ENCODE peak calls at places on chromosomes 16 and 17, in five cellular contexts. One of them, this sample, is unnamed.

GRCh38 chr17:82963104-82963950 is 116.1 kb upstream of the METRNL start:
- DNase-seq in activated T-helper 2 cell treated with anti-CD3 and anti-CD28 coated beads, Interferon-gamma antibody, Interleukin-2, Interleukin-4, amounts not matched to agents 10 μg/mL and 5 μg/mL and 100 μg/mL, durations not matched to agents 14 hours and 24 hours and 36 hours: peak
- DNase-seq in stimulated activated naive CD8-positive, alpha-beta T cell treated with anti-CD3 and anti-CD28 coated beads, Interleukin-15, Interleukin-2, amounts not matched to agents 100 U/mL and 50 U/mL, for 24 hours: peak
- DNase-seq in stimulated activated CD4-positive, alpha-beta T cell treated with anti-CD3 and anti-CD28 coated beads, TNF-alpha, amount 100 ng/mL, for 4 hours: no peak
- DNase-seq in AG04450: peak
- DNase-seq in this sample: no peak

GRCh38 chr16:57256601-57257395 is 11.7 kb downstream of the ARL2BP start:
- DNase-seq in stimulated activated naive CD8-positive, alpha-beta T cell treated with anti-CD3 and anti-CD28 coated beads, Interleukin-15, Interleukin-2, amounts not matched to agents 100 U/mL and 50 U/mL, for 24 hours: no peak
- DNase-seq in stimulated activated CD4-positive, alpha-beta T cell treated with anti-CD3 and anti-CD28 coated beads, TNF-alpha, amount 100 ng/mL, for 4 hours: no peak
- DNase-seq in activated T-helper 2 cell treated with anti-CD3 and anti-CD28 coated beads, Interferon-gamma antibody, Interleukin-2, Interleukin-4, amounts not matched to agents 10 μg/mL and 5 μg/mL and 100 μg/mL, durations not matched to agents 14 hours and 24 hours and 36 hours: no peak
- DNase-seq in AG04450: no peak
- DNase-seq in this sample: no peak

GRCh38 chr16:68910051-68910450 is 66.7 kb downstream of the TANGO6 start:
- DNase-seq in activated T-helper 2 cell treated with anti-CD3 and anti-CD28 coated beads, Interferon-gamma antibody, Interleukin-2, Interleukin-4, amounts not matched to agents 10 μg/mL and 5 μg/mL and 100 μg/mL, durations not matched to agents 14 hours and 24 hours and 36 hours: no peak
- DNase-seq in AG04450: no peak
- DNase-seq in stimulated activated CD4-positive, alpha-beta T cell treated with anti-CD3 and anti-CD28 coated beads, TNF-alpha, amount 100 ng/mL, for 4 hours: no peak
- DNase-seq in stimulated activated naive CD8-positive, alpha-beta T cell treated with anti-CD3 and anti-CD28 coated beads, Interleukin-15, Interleukin-2, amounts not matched to agents 100 U/mL and 50 U/mL, for 24 hours: no peak
- DNase-seq in this sample: no peak

GRCh38 chr16:21611546-21612384 is 12.4 kb downstream of the METTL9 start:
- DNase-seq in stimulated activated naive CD8-positive, alpha-beta T cell treated with anti-CD3 and anti-CD28 coated beads, Interleukin-15, Interleukin-2, amounts not matched to agents 100 U/mL and 50 U/mL, for 24 hours: no peak
- DNase-seq in AG04450: no peak
- DNase-seq in stimulated activated CD4-positive, alpha-beta T cell treated with anti-CD3 and anti-CD28 coated beads, TNF-alpha, amount 100 ng/mL, for 4 hours: no peak
- DNase-seq in activated T-helper 2 cell treated with anti-CD3 and anti-CD28 coated beads, Interferon-gamma antibody, Interleukin-2, Interleukin-4, amounts not matched to agents 10 μg/mL and 5 μg/mL and 100 μg/mL, durations not matched to agents 14 hours and 24 hours and 36 hours: no peak
- DNase-seq in this sample: no peak

GRCh38 chr16:83356266-83356665 is 451.5 kb upstream of the HSBP1 start:
- DNase-seq in stimulated activated naive CD8-positive, alpha-beta T cell treated with anti-CD3 and anti-CD28 coated beads, Interleukin-15, Interleukin-2, amounts not matched to agents 100 U/mL and 50 U/mL, for 24 hours: peak
- DNase-seq in AG04450: peak
- DNase-seq in activated T-helper 2 cell treated with anti-CD3 and anti-CD28 coated beads, Interferon-gamma antibody, Interleukin-2, Interleukin-4, amounts not matched to agents 10 μg/mL and 5 μg/mL and 100 μg/mL, durations not matched to agents 14 hours and 24 hours and 36 hours: no peak
- DNase-seq in stimulated activated CD4-positive, alpha-beta T cell treated with anti-CD3 and anti-CD28 coated beads, TNF-alpha, amount 100 ng/mL, for 4 hours: no peak
- DNase-seq in this sample: no peak

GRCh38 chr17:80746262-80746935 is 201.8 kb downstream of the RPTOR start:
- DNase-seq in stimulated activated naive CD8-positive, alpha-beta T cell treated with anti-CD3 and anti-CD28 coated beads, Interleukin-15, Interleukin-2, amounts not matched to agents 100 U/mL and 50 U/mL, for 24 hours: no peak
- DNase-seq in AG04450: no peak
- DNase-seq in stimulated activated CD4-positive, alpha-beta T cell treated with anti-CD3 and anti-CD28 coated beads, TNF-alpha, amount 100 ng/mL, for 4 hours: no peak
- DNase-seq in activated T-helper 2 cell treated with anti-CD3 and anti-CD28 coated beads, Interferon-gamma antibody, Interleukin-2, Interleukin-4, amounts not matched to agents 10 μg/mL and 5 μg/mL and 100 μg/mL, durations not matched to agents 14 hours and 24 hours and 36 hours: no peak
- DNase-seq in this sample: peak

GRCh38 chr17:3539881-3540540 is 17.6 kb downstream of the TRPV3 start:
- DNase-seq in AG04450: no peak
- DNase-seq in stimulated activated naive CD8-positive, alpha-beta T cell treated with anti-CD3 and anti-CD28 coated beads, Interleukin-15, Interleukin-2, amounts not matched to agents 100 U/mL and 50 U/mL, for 24 hours: no peak
- DNase-seq in stimulated activated CD4-positive, alpha-beta T cell treated with anti-CD3 and anti-CD28 coated beads, TNF-alpha, amount 100 ng/mL, for 4 hours: no peak
- DNase-seq in activated T-helper 2 cell treated with anti-CD3 and anti-CD28 coated beads, Interferon-gamma antibody, Interleukin-2, Interleukin-4, amounts not matched to agents 10 μg/mL and 5 μg/mL and 100 μg/mL, durations not matched to agents 14 hours and 24 hours and 36 hours: no peak
- DNase-seq in this sample: no peak

GRCh38 chr17:43983196-43983514 is 21.3 kb upstream of the NAGS start:
- DNase-seq in stimulated activated CD4-positive, alpha-beta T cell treated with anti-CD3 and anti-CD28 coated beads, TNF-alpha, amount 100 ng/mL, for 4 hours: no peak
- DNase-seq in AG04450: no peak
- DNase-seq in activated T-helper 2 cell treated with anti-CD3 and anti-CD28 coated beads, Interferon-gamma antibody, Interleukin-2, Interleukin-4, amounts not matched to agents 10 μg/mL and 5 μg/mL and 100 μg/mL, durations not matched to agents 14 hours and 24 hours and 36 hours: no peak
- DNase-seq in stimulated activated naive CD8-positive, alpha-beta T cell treated with anti-CD3 and anti-CD28 coated beads, Interleukin-15, Interleukin-2, amounts not matched to agents 100 U/mL and 50 U/mL, for 24 hours: no peak
- DNase-seq in this sample: no peak

GRCh38 chr17:55660171-55660886 is 62.3 kb downstream of the TMEM100 start:
- DNase-seq in stimulated activated CD4-positive, alpha-beta T cell treated with anti-CD3 and anti-CD28 coated beads, TNF-alpha, amount 100 ng/mL, for 4 hours: no peak
- DNase-seq in stimulated activated naive CD8-positive, alpha-beta T cell treated with anti-CD3 and anti-CD28 coated beads, Interleukin-15, Interleukin-2, amounts not matched to agents 100 U/mL and 50 U/mL, for 24 hours: no peak
- DNase-seq in activated T-helper 2 cell treated with anti-CD3 and anti-CD28 coated beads, Interferon-gamma antibody, Interleukin-2, Interleukin-4, amounts not matched to agents 10 μg/mL and 5 μg/mL and 100 μg/mL, durations not matched to agents 14 hours and 24 hours and 36 hours: no peak
- DNase-seq in AG04450: no peak
- DNase-seq in this sample: no peak

GRCh38 chr17:57408064-57408811 is 151.9 kb downstream of the MSI2 start:
- DNase-seq in AG04450: no peak
- DNase-seq in stimulated activated CD4-positive, alpha-beta T cell treated with anti-CD3 and anti-CD28 coated beads, TNF-alpha, amount 100 ng/mL, for 4 hours: no peak
- DNase-seq in activated T-helper 2 cell treated with anti-CD3 and anti-CD28 coated beads, Interferon-gamma antibody, Interleukin-2, Interleukin-4, amounts not matched to agents 10 μg/mL and 5 μg/mL and 100 μg/mL, durations not matched to agents 14 hours and 24 hours and 36 hours: peak
- DNase-seq in stimulated activated naive CD8-positive, alpha-beta T cell treated with anti-CD3 and anti-CD28 coated beads, Interleukin-15, Interleukin-2, amounts not matched to agents 100 U/mL and 50 U/mL, for 24 hours: peak
- DNase-seq in this sample: no peak

GRCh38 chr17:50934672-50935200 is 68.6 kb upstream of the TOB1 start:
- DNase-seq in activated T-helper 2 cell treated with anti-CD3 and anti-CD28 coated beads, Interferon-gamma antibody, Interleukin-2, Interleukin-4, amounts not matched to agents 10 μg/mL and 5 μg/mL and 100 μg/mL, durations not matched to agents 14 hours and 24 hours and 36 hours: no peak
- DNase-seq in AG04450: no peak
- DNase-seq in stimulated activated naive CD8-positive, alpha-beta T cell treated with anti-CD3 and anti-CD28 coated beads, Interleukin-15, Interleukin-2, amounts not matched to agents 100 U/mL and 50 U/mL, for 24 hours: no peak
- DNase-seq in stimulated activated CD4-positive, alpha-beta T cell treated with anti-CD3 and anti-CD28 coated beads, TNF-alpha, amount 100 ng/mL, for 4 hours: no peak
- DNase-seq in this sample: no peak

GRCh38 chr17:40303706-40304450 is 5.1 kb upstream of the RARA start:
- DNase-seq in stimulated activated CD4-positive, alpha-beta T cell treated with anti-CD3 and anti-CD28 coated beads, TNF-alpha, amount 100 ng/mL, for 4 hours: no peak
- DNase-seq in stimulated activated naive CD8-positive, alpha-beta T cell treated with anti-CD3 and anti-CD28 coated beads, Interleukin-15, Interleukin-2, amounts not matched to agents 100 U/mL and 50 U/mL, for 24 hours: no peak
- DNase-seq in activated T-helper 2 cell treated with anti-CD3 and anti-CD28 coated beads, Interferon-gamma antibody, Interleukin-2, Interleukin-4, amounts not matched to agents 10 μg/mL and 5 μg/mL and 100 μg/mL, durations not matched to agents 14 hours and 24 hours and 36 hours: no peak
- DNase-seq in AG04450: no peak
- DNase-seq in this sample: no peak

GRCh38 chr17:15233022-15233805 is 31.9 kb downstream of the PMP22 start:
- DNase-seq in stimulated activated CD4-positive, alpha-beta T cell treated with anti-CD3 and anti-CD28 coated beads, TNF-alpha, amount 100 ng/mL, for 4 hours: no peak
- DNase-seq in stimulated activated naive CD8-positive, alpha-beta T cell treated with anti-CD3 and anti-CD28 coated beads, Interleukin-15, Interleukin-2, amounts not matched to agents 100 U/mL and 50 U/mL, for 24 hours: no peak
- DNase-seq in AG04450: no peak
- DNase-seq in activated T-helper 2 cell treated with anti-CD3 and anti-CD28 coated beads, Interferon-gamma antibody, Interleukin-2, Interleukin-4, amounts not matched to agents 10 μg/mL and 5 μg/mL and 100 μg/mL, durations not matched to agents 14 hours and 24 hours and 36 hours: no peak
- DNase-seq in this sample: no peak

GRCh38 chr17:60601443-60602384 is 1.7 kb downstream of the PPM1D start:
- DNase-seq in activated T-helper 2 cell treated with anti-CD3 and anti-CD28 coated beads, Interferon-gamma antibody, Interleukin-2, Interleukin-4, amounts not matched to agents 10 μg/mL and 5 μg/mL and 100 μg/mL, durations not matched to agents 14 hours and 24 hours and 36 hours: peak
- DNase-seq in stimulated activated naive CD8-positive, alpha-beta T cell treated with anti-CD3 and anti-CD28 coated beads, Interleukin-15, Interleukin-2, amounts not matched to agents 100 U/mL and 50 U/mL, for 24 hours: peak
- DNase-seq in AG04450: peak
- DNase-seq in stimulated activated CD4-positive, alpha-beta T cell treated with anti-CD3 and anti-CD28 coated beads, TNF-alpha, amount 100 ng/mL, for 4 hours: no peak
- DNase-seq in this sample: peak

GRCh38 chr17:57685499-57686132 is 59.5 kb downstream of the CCDC182 start:
- DNase-seq in stimulated activated naive CD8-positive, alpha-beta T cell treated with anti-CD3 and anti-CD28 coated beads, Interleukin-15, Interleukin-2, amounts not matched to agents 100 U/mL and 50 U/mL, for 24 hours: no peak
- DNase-seq in stimulated activated CD4-positive, alpha-beta T cell treated with anti-CD3 and anti-CD28 coated beads, TNF-alpha, amount 100 ng/mL, for 4 hours: no peak
- DNase-seq in AG04450: no peak
- DNase-seq in activated T-helper 2 cell treated with anti-CD3 and anti-CD28 coated beads, Interferon-gamma antibody, Interleukin-2, Interleukin-4, amounts not matched to agents 10 μg/mL and 5 μg/mL and 100 μg/mL, durations not matched to agents 14 hours and 24 hours and 36 hours: no peak
- DNase-seq in this sample: no peak

GRCh38 chr17:47208744-47209488 is at the start of gene MYL4:
- DNase-seq in AG04450: no peak
- DNase-seq in stimulated activated CD4-positive, alpha-beta T cell treated with anti-CD3 and anti-CD28 coated beads, TNF-alpha, amount 100 ng/mL, for 4 hours: no peak
- DNase-seq in stimulated activated naive CD8-positive, alpha-beta T cell treated with anti-CD3 and anti-CD28 coated beads, Interleukin-15, Interleukin-2, amounts not matched to agents 100 U/mL and 50 U/mL, for 24 hours: no peak
- DNase-seq in activated T-helper 2 cell treated with anti-CD3 and anti-CD28 coated beads, Interferon-gamma antibody, Interleukin-2, Interleukin-4, amounts not matched to agents 10 μg/mL and 5 μg/mL and 100 μg/mL, durations not matched to agents 14 hours and 24 hours and 36 hours: no peak
- DNase-seq in this sample: no peak

GRCh38 chr17:57984226-57984890 is 3.7 kb downstream of the VEZF1 start:
- DNase-seq in stimulated activated naive CD8-positive, alpha-beta T cell treated with anti-CD3 and anti-CD28 coated beads, Interleukin-15, Interleukin-2, amounts not matched to agents 100 U/mL and 50 U/mL, for 24 hours: no peak
- DNase-seq in AG04450: no peak
- DNase-seq in activated T-helper 2 cell treated with anti-CD3 and anti-CD28 coated beads, Interferon-gamma antibody, Interleukin-2, Interleukin-4, amounts not matched to agents 10 μg/mL and 5 μg/mL and 100 μg/mL, durations not matched to agents 14 hours and 24 hours and 36 hours: no peak
- DNase-seq in stimulated activated CD4-positive, alpha-beta T cell treated with anti-CD3 and anti-CD28 coated beads, TNF-alpha, amount 100 ng/mL, for 4 hours: no peak
- DNase-seq in this sample: no peak

GRCh38 chr17:58413684-58414083 is 3.6 kb downstream of the RNF43 start:
- DNase-seq in stimulated activated naive CD8-positive, alpha-beta T cell treated with anti-CD3 and anti-CD28 coated beads, Interleukin-15, Interleukin-2, amounts not matched to agents 100 U/mL and 50 U/mL, for 24 hours: no peak
- DNase-seq in stimulated activated CD4-positive, alpha-beta T cell treated with anti-CD3 and anti-CD28 coated beads, TNF-alpha, amount 100 ng/mL, for 4 hours: no peak
- DNase-seq in activated T-helper 2 cell treated with anti-CD3 and anti-CD28 coated beads, Interferon-gamma antibody, Interleukin-2, Interleukin-4, amounts not matched to agents 10 μg/mL and 5 μg/mL and 100 μg/mL, durations not matched to agents 14 hours and 24 hours and 36 hours: no peak
- DNase-seq in AG04450: no peak
- DNase-seq in this sample: no peak

GRCh38 chr16:88914750-88915368 is 48.4 kb upstream of the PABPN1L start:
- DNase-seq in stimulated activated naive CD8-positive, alpha-beta T cell treated with anti-CD3 and anti-CD28 coated beads, Interleukin-15, Interleukin-2, amounts not matched to agents 100 U/mL and 50 U/mL, for 24 hours: no peak
- DNase-seq in AG04450: peak
- DNase-seq in stimulated activated CD4-positive, alpha-beta T cell treated with anti-CD3 and anti-CD28 coated beads, TNF-alpha, amount 100 ng/mL, for 4 hours: no peak
- DNase-seq in activated T-helper 2 cell treated with anti-CD3 and anti-CD28 coated beads, Interferon-gamma antibody, Interleukin-2, Interleukin-4, amounts not matched to agents 10 μg/mL and 5 μg/mL and 100 μg/mL, durations not matched to agents 14 hours and 24 hours and 36 hours: no peak
- DNase-seq in this sample: no peak

GRCh38 chr16:86096850-86097249 is 197.9 kb downstream of the IRF8 start:
- DNase-seq in activated T-helper 2 cell treated with anti-CD3 and anti-CD28 coated beads, Interferon-gamma antibody, Interleukin-2, Interleukin-4, amounts not matched to agents 10 μg/mL and 5 μg/mL and 100 μg/mL, durations not matched to agents 14 hours and 24 hours and 36 hours: no peak
- DNase-seq in AG04450: no peak
- DNase-seq in stimulated activated CD4-positive, alpha-beta T cell treated with anti-CD3 and anti-CD28 coated beads, TNF-alpha, amount 100 ng/mL, for 4 hours: no peak
- DNase-seq in stimulated activated naive CD8-positive, alpha-beta T cell treated with anti-CD3 and anti-CD28 coated beads, Interleukin-15, Interleukin-2, amounts not matched to agents 100 U/mL and 50 U/mL, for 24 hours: no peak
- DNase-seq in this sample: no peak

GRCh38 chr17:80262291-80262690 is 1.6 kb downstream of the RNF213 start:
- DNase-seq in AG04450: no peak
- DNase-seq in stimulated activated CD4-positive, alpha-beta T cell treated with anti-CD3 and anti-CD28 coated beads, TNF-alpha, amount 100 ng/mL, for 4 hours: no peak
- DNase-seq in stimulated activated naive CD8-positive, alpha-beta T cell treated with anti-CD3 and anti-CD28 coated beads, Interleukin-15, Interleukin-2, amounts not matched to agents 100 U/mL and 50 U/mL, for 24 hours: no peak
- DNase-seq in activated T-helper 2 cell treated with anti-CD3 and anti-CD28 coated beads, Interferon-gamma antibody, Interleukin-2, Interleukin-4, amounts not matched to agents 10 μg/mL and 5 μg/mL and 100 μg/mL, durations not matched to agents 14 hours and 24 hours and 36 hours: no peak
- DNase-seq in this sample: no peak

GRCh38 chr16:55567382-55567781 is 898 bp downstream of the CAPNS2 start:
- DNase-seq in stimulated activated naive CD8-positive, alpha-beta T cell treated with anti-CD3 and anti-CD28 coated beads, Interleukin-15, Interleukin-2, amounts not matched to agents 100 U/mL and 50 U/mL, for 24 hours: no peak
- DNase-seq in AG04450: no peak
- DNase-seq in activated T-helper 2 cell treated with anti-CD3 and anti-CD28 coated beads, Interferon-gamma antibody, Interleukin-2, Interleukin-4, amounts not matched to agents 10 μg/mL and 5 μg/mL and 100 μg/mL, durations not matched to agents 14 hours and 24 hours and 36 hours: no peak
- DNase-seq in stimulated activated CD4-positive, alpha-beta T cell treated with anti-CD3 and anti-CD28 coated beads, TNF-alpha, amount 100 ng/mL, for 4 hours: no peak
- DNase-seq in this sample: no peak

GRCh38 chr17:56593741-56594527 is 435 bp downstream of the NOG start:
- DNase-seq in activated T-helper 2 cell treated with anti-CD3 and anti-CD28 coated beads, Interferon-gamma antibody, Interleukin-2, Interleukin-4, amounts not matched to agents 10 μg/mL and 5 μg/mL and 100 μg/mL, durations not matched to agents 14 hours and 24 hours and 36 hours: peak
- DNase-seq in stimulated activated naive CD8-positive, alpha-beta T cell treated with anti-CD3 and anti-CD28 coated beads, Interleukin-15, Interleukin-2, amounts not matched to agents 100 U/mL and 50 U/mL, for 24 hours: peak
- DNase-seq in AG04450: no peak
- DNase-seq in stimulated activated CD4-positive, alpha-beta T cell treated with anti-CD3 and anti-CD28 coated beads, TNF-alpha, amount 100 ng/mL, for 4 hours: peak
- DNase-seq in this sample: peak

GRCh38 chr17:70871180-70871818 is 702.0 kb downstream of the KCNJ2 start:
- DNase-seq in AG04450: no peak
- DNase-seq in stimulated activated CD4-positive, alpha-beta T cell treated with anti-CD3 and anti-CD28 coated beads, TNF-alpha, amount 100 ng/mL, for 4 hours: no peak
- DNase-seq in activated T-helper 2 cell treated with anti-CD3 and anti-CD28 coated beads, Interferon-gamma antibody, Interleukin-2, Interleukin-4, amounts not matched to agents 10 μg/mL and 5 μg/mL and 100 μg/mL, durations not matched to agents 14 hours and 24 hours and 36 hours: no peak
- DNase-seq in stimulated activated naive CD8-positive, alpha-beta T cell treated with anti-CD3 and anti-CD28 coated beads, Interleukin-15, Interleukin-2, amounts not matched to agents 100 U/mL and 50 U/mL, for 24 hours: no peak
- DNase-seq in this sample: no peak

GRCh38 chr17:80831481-80831880 is 160.2 kb upstream of the CHMP6 start:
- DNase-seq in stimulated activated CD4-positive, alpha-beta T cell treated with anti-CD3 and anti-CD28 coated beads, TNF-alpha, amount 100 ng/mL, for 4 hours: no peak
- DNase-seq in stimulated activated naive CD8-positive, alpha-beta T cell treated with anti-CD3 and anti-CD28 coated beads, Interleukin-15, Interleukin-2, amounts not matched to agents 100 U/mL and 50 U/mL, for 24 hours: no peak
- DNase-seq in AG04450: no peak
- DNase-seq in activated T-helper 2 cell treated with anti-CD3 and anti-CD28 coated beads, Interferon-gamma antibody, Interleukin-2, Interleukin-4, amounts not matched to agents 10 μg/mL and 5 μg/mL and 100 μg/mL, durations not matched to agents 14 hours and 24 hours and 36 hours: no peak
- DNase-seq in this sample: no peak

GRCh38 chr17:36188891-36189306 is 7.7 kb downstream of the CCL3L1 start:
- DNase-seq in activated T-helper 2 cell treated with anti-CD3 and anti-CD28 coated beads, Interferon-gamma antibody, Interleukin-2, Interleukin-4, amounts not matched to agents 10 μg/mL and 5 μg/mL and 100 μg/mL, durations not matched to agents 14 hours and 24 hours and 36 hours: no peak
- DNase-seq in stimulated activated CD4-positive, alpha-beta T cell treated with anti-CD3 and anti-CD28 coated beads, TNF-alpha, amount 100 ng/mL, for 4 hours: no peak
- DNase-seq in AG04450: no peak
- DNase-seq in stimulated activated naive CD8-positive, alpha-beta T cell treated with anti-CD3 and anti-CD28 coated beads, Interleukin-15, Interleukin-2, amounts not matched to agents 100 U/mL and 50 U/mL, for 24 hours: peak
- DNase-seq in this sample: peak

GRCh38 chr17:41812176-41813038 is at the start of gene FKBP10:
- DNase-seq in AG04450: peak
- DNase-seq in activated T-helper 2 cell treated with anti-CD3 and anti-CD28 coated beads, Interferon-gamma antibody, Interleukin-2, Interleukin-4, amounts not matched to agents 10 μg/mL and 5 μg/mL and 100 μg/mL, durations not matched to agents 14 hours and 24 hours and 36 hours: no peak
- DNase-seq in stimulated activated naive CD8-positive, alpha-beta T cell treated with anti-CD3 and anti-CD28 coated beads, Interleukin-15, Interleukin-2, amounts not matched to agents 100 U/mL and 50 U/mL, for 24 hours: peak
- DNase-seq in stimulated activated CD4-positive, alpha-beta T cell treated with anti-CD3 and anti-CD28 coated beads, TNF-alpha, amount 100 ng/mL, for 4 hours: peak
- DNase-seq in this sample: peak

GRCh38 chr16:12229759-12230594 is 253.4 kb downstream of the SNX29 start:
- DNase-seq in stimulated activated CD4-positive, alpha-beta T cell treated with anti-CD3 and anti-CD28 coated beads, TNF-alpha, amount 100 ng/mL, for 4 hours: no peak
- DNase-seq in AG04450: peak
- DNase-seq in activated T-helper 2 cell treated with anti-CD3 and anti-CD28 coated beads, Interferon-gamma antibody, Interleukin-2, Interleukin-4, amounts not matched to agents 10 μg/mL and 5 μg/mL and 100 μg/mL, durations not matched to agents 14 hours and 24 hours and 36 hours: no peak
- DNase-seq in stimulated activated naive CD8-positive, alpha-beta T cell treated with anti-CD3 and anti-CD28 coated beads, Interleukin-15, Interleukin-2, amounts not matched to agents 100 U/mL and 50 U/mL, for 24 hours: no peak
- DNase-seq in this sample: no peak

GRCh38 chr17:30095507-30096244 is 20.9 kb upstream of the NSRP1 start:
- DNase-seq in stimulated activated naive CD8-positive, alpha-beta T cell treated with anti-CD3 and anti-CD28 coated beads, Interleukin-15, Interleukin-2, amounts not matched to agents 100 U/mL and 50 U/mL, for 24 hours: no peak
- DNase-seq in AG04450: peak
- DNase-seq in stimulated activated CD4-positive, alpha-beta T cell treated with anti-CD3 and anti-CD28 coated beads, TNF-alpha, amount 100 ng/mL, for 4 hours: no peak
- DNase-seq in activated T-helper 2 cell treated with anti-CD3 and anti-CD28 coated beads, Interferon-gamma antibody, Interleukin-2, Interleukin-4, amounts not matched to agents 10 μg/mL and 5 μg/mL and 100 μg/mL, durations not matched to agents 14 hours and 24 hours and 36 hours: no peak
- DNase-seq in this sample: no peak

GRCh38 chr17:82598256-82599011 is 49.8 kb downstream of the WDR45B start:
- DNase-seq in AG04450: no peak
- DNase-seq in activated T-helper 2 cell treated with anti-CD3 and anti-CD28 coated beads, Interferon-gamma antibody, Interleukin-2, Interleukin-4, amounts not matched to agents 10 μg/mL and 5 μg/mL and 100 μg/mL, durations not matched to agents 14 hours and 24 hours and 36 hours: no peak
- DNase-seq in stimulated activated naive CD8-positive, alpha-beta T cell treated with anti-CD3 and anti-CD28 coated beads, Interleukin-15, Interleukin-2, amounts not matched to agents 100 U/mL and 50 U/mL, for 24 hours: no peak
- DNase-seq in stimulated activated CD4-positive, alpha-beta T cell treated with anti-CD3 and anti-CD28 coated beads, TNF-alpha, amount 100 ng/mL, for 4 hours: no peak
- DNase-seq in this sample: no peak

GRCh38 chr17:80970044-80970761 is 21.4 kb upstream of the CHMP6 start:
- DNase-seq in stimulated activated naive CD8-positive, alpha-beta T cell treated with anti-CD3 and anti-CD28 coated beads, Interleukin-15, Interleukin-2, amounts not matched to agents 100 U/mL and 50 U/mL, for 24 hours: peak
- DNase-seq in activated T-helper 2 cell treated with anti-CD3 and anti-CD28 coated beads, Interferon-gamma antibody, Interleukin-2, Interleukin-4, amounts not matched to agents 10 μg/mL and 5 μg/mL and 100 μg/mL, durations not matched to agents 14 hours and 24 hours and 36 hours: peak
- DNase-seq in stimulated activated CD4-positive, alpha-beta T cell treated with anti-CD3 and anti-CD28 coated beads, TNF-alpha, amount 100 ng/mL, for 4 hours: no peak
- DNase-seq in AG04450: no peak
- DNase-seq in this sample: peak

GRCh38 chr17:34669511-34669910 is 90.1 kb downstream of the TMEM132E start:
- DNase-seq in stimulated activated naive CD8-positive, alpha-beta T cell treated with anti-CD3 and anti-CD28 coated beads, Interleukin-15, Interleukin-2, amounts not matched to agents 100 U/mL and 50 U/mL, for 24 hours: no peak
- DNase-seq in AG04450: no peak
- DNase-seq in stimulated activated CD4-positive, alpha-beta T cell treated with anti-CD3 and anti-CD28 coated beads, TNF-alpha, amount 100 ng/mL, for 4 hours: no peak
- DNase-seq in activated T-helper 2 cell treated with anti-CD3 and anti-CD28 coated beads, Interferon-gamma antibody, Interleukin-2, Interleukin-4, amounts not matched to agents 10 μg/mL and 5 μg/mL and 100 μg/mL, durations not matched to agents 14 hours and 24 hours and 36 hours: no peak
- DNase-seq in this sample: no peak

GRCh38 chr17:82781894-82782274 is 30.0 kb downstream of the TBCD start:
- DNase-seq in stimulated activated CD4-positive, alpha-beta T cell treated with anti-CD3 and anti-CD28 coated beads, TNF-alpha, amount 100 ng/mL, for 4 hours: peak
- DNase-seq in AG04450: peak
- DNase-seq in activated T-helper 2 cell treated with anti-CD3 and anti-CD28 coated beads, Interferon-gamma antibody, Interleukin-2, Interleukin-4, amounts not matched to agents 10 μg/mL and 5 μg/mL and 100 μg/mL, durations not matched to agents 14 hours and 24 hours and 36 hours: peak
- DNase-seq in stimulated activated naive CD8-positive, alpha-beta T cell treated with anti-CD3 and anti-CD28 coated beads, Interleukin-15, Interleukin-2, amounts not matched to agents 100 U/mL and 50 U/mL, for 24 hours: peak
- DNase-seq in this sample: peak

GRCh38 chr17:3571043-3571900 is 13.7 kb upstream of the TRPV3 start:
- DNase-seq in activated T-helper 2 cell treated with anti-CD3 and anti-CD28 coated beads, Interferon-gamma antibody, Interleukin-2, Interleukin-4, amounts not matched to agents 10 μg/mL and 5 μg/mL and 100 μg/mL, durations not matched to agents 14 hours and 24 hours and 36 hours: no peak
- DNase-seq in stimulated activated CD4-positive, alpha-beta T cell treated with anti-CD3 and anti-CD28 coated beads, TNF-alpha, amount 100 ng/mL, for 4 hours: no peak
- DNase-seq in AG04450: no peak
- DNase-seq in stimulated activated naive CD8-positive, alpha-beta T cell treated with anti-CD3 and anti-CD28 coated beads, Interleukin-15, Interleukin-2, amounts not matched to agents 100 U/mL and 50 U/mL, for 24 hours: no peak
- DNase-seq in this sample: no peak

GRCh38 chr16:3458278-3458851 is 14.9 kb downstream of the NAA60 start:
- DNase-seq in activated T-helper 2 cell treated with anti-CD3 and anti-CD28 coated beads, Interferon-gamma antibody, Interleukin-2, Interleukin-4, amounts not matched to agents 10 μg/mL and 5 μg/mL and 100 μg/mL, durations not matched to agents 14 hours and 24 hours and 36 hours: no peak
- DNase-seq in stimulated activated naive CD8-positive, alpha-beta T cell treated with anti-CD3 and anti-CD28 coated beads, Interleukin-15, Interleukin-2, amounts not matched to agents 100 U/mL and 50 U/mL, for 24 hours: peak
- DNase-seq in AG04450: no peak
- DNase-seq in stimulated activated CD4-positive, alpha-beta T cell treated with anti-CD3 and anti-CD28 coated beads, TNF-alpha, amount 100 ng/mL, for 4 hours: no peak
- DNase-seq in this sample: peak

This sample was measured in activated naive CD4-positive, alpha-beta T cell treated with Interleukin-2 at 50 U/mL for 16 hours.